ENCODE peak calls at places on chromosomes 3 and 15, in nine cellular contexts. Q, W, M, Z, N, G, P, F and O are unnamed samples.

GRCh38 chr15:25175033-25175788 is 220.4 kb downstream of the SNRPN start:
- DNase-seq in Q (no peak), W (no peak), M (no peak), Z (no peak), N (no peak), G (no peak), P (no peak), F (no peak), O (peak)

GRCh38 chr3:14428087-14429067 is 26.0 kb downstream of the SLC6A6 start:
- DNase-seq in Q (no peak), W (no peak), M (no peak), Z (no peak), N (no peak), G (no peak), P (no peak), F (no peak), O (no peak)

GRCh38 chr3:8328971-8329370 is 172.7 kb upstream of the LMCD1 start:
- DNase-seq in Q (no peak), W (peak), M (no peak), Z (no peak), N (peak), G (no peak), P (no peak), F (no peak), O (no peak)

GRCh38 chr15:45583731-45584639 is 3.2 kb upstream of the BLOC1S6 start:
- DNase-seq in Q (no peak), W (no peak), M (no peak), Z (no peak), N (no peak), G (no peak), P (no peak), F (no peak), O (no peak)

GRCh38 chr3:30779686-30780287 is 114.7 kb downstream of the GADL1 start:
- DNase-seq in Q (no peak), W (no peak), M (no peak), Z (no peak), N (no peak), G (peak), P (no peak), F (no peak), O (no peak)

GRCh38 chr3:158713094-158713499 is 19.2 kb downstream of the RARRES1 start:
- DNase-seq in Q (no peak), W (no peak), M (no peak), Z (no peak), N (no peak), G (no peak), P (no peak), F (no peak), O (no peak)

GRCh38 chr3:40054568-40055222 is 245.3 kb downstream of the MYRIP start:
- DNase-seq in Q (no peak), W (no peak), M (no peak), Z (no peak), N (no peak), G (no peak), P (no peak), F (peak), O (no peak)

GRCh38 chr15:66658057-66658456 is 44.0 kb upstream of the SMAD6 start:
- DNase-seq in Q (no peak), W (no peak), M (no peak), Z (no peak), N (no peak), G (no peak), P (no peak), F (no peak), O (no peak)